ENCODE peak calls at places on chromosome 16, in six cellular contexts. One of them, this sample, is unnamed.

GRCh38 chr16:6068063-6068462 is 970.5 kb upstream of the EEF2KMT start:
- DNase-seq in hippocampal formation: no peak
- DNase-seq in PC-3: no peak
- DNase-seq in tibial artery: no peak
- DNase-seq in AG04450: no peak
- DNase-seq in brain microvascular endothelial cell: no peak
- DNase-seq in this sample: no peak

GRCh38 chr16:11136600-11136999 is 119.4 kb downstream of the SOCS1 start:
- DNase-seq in hippocampal formation: no peak
- DNase-seq in PC-3: peak
- DNase-seq in tibial artery: peak
- DNase-seq in AG04450: no peak
- DNase-seq in brain microvascular endothelial cell: peak
- DNase-seq in this sample: no peak

GRCh38 chr16:73713817-73714495 is 582.7 kb upstream of the PSMD7 start:
- DNase-seq in hippocampal formation: peak
- DNase-seq in PC-3: peak
- DNase-seq in tibial artery: no peak
- DNase-seq in AG04450: no peak
- DNase-seq in brain microvascular endothelial cell: peak
- DNase-seq in this sample: no peak

GRCh38 chr16:31181102-31181830 is 1.3 kb downstream of the FUS start:
- DNase-seq in hippocampal formation: no peak
- DNase-seq in PC-3: peak
- DNase-seq in tibial artery: peak
- DNase-seq in AG04450: no peak
- DNase-seq in brain microvascular endothelial cell: no peak
- DNase-seq in this sample: no peak

GRCh38 chr16:24508614-24509013 is 30.8 kb upstream of the RBBP6 start:
- DNase-seq in hippocampal formation: no peak
- DNase-seq in PC-3: no peak
- DNase-seq in tibial artery: peak
- DNase-seq in AG04450: peak
- DNase-seq in brain microvascular endothelial cell: peak
- DNase-seq in this sample: no peak

GRCh38 chr16:75025766-75026165 is 26.9 kb downstream of the ZNRF1 start:
- DNase-seq in hippocampal formation: no peak
- DNase-seq in PC-3: no peak
- DNase-seq in tibial artery: no peak
- DNase-seq in AG04450: no peak
- DNase-seq in brain microvascular endothelial cell: peak
- DNase-seq in this sample: no peak

GRCh38 chr16:89324056-89325010 is 106.8 kb downstream of the ZNF778 start:
- DNase-seq in hippocampal formation: no peak
- DNase-seq in PC-3: peak
- DNase-seq in tibial artery: no peak
- DNase-seq in AG04450: no peak
- DNase-seq in brain microvascular endothelial cell: peak
- DNase-seq in this sample: no peak

GRCh38 chr16:11613381-11614303 is 26.9 kb upstream of the LITAF start:
- DNase-seq in hippocampal formation: no peak
- DNase-seq in PC-3: peak
- DNase-seq in tibial artery: peak
- DNase-seq in AG04450: no peak
- DNase-seq in brain microvascular endothelial cell: no peak
- DNase-seq in this sample: no peak